ENCODE peak calls at places on chromosome 17, in four cellular contexts. U is endothelial cell of umbilical vein, Z is IMR-90, G is K562. Y is an unnamed sample.

GRCh38 chr17:44221862-44222111 is 2.3 kb upstream of the UBTF start:
- DNase-seq in U (no peak), Z (no peak), G (no peak), Y (no peak)

GRCh38 chr17:28925912-28926365 is 23.1 kb upstream of the DHRS13 start:
- DNase-seq in U (peak; percentile 88), Z (peak; percentile 92), G (no peak), Y (no peak)

GRCh38 chr17:37365589-37365988 is 10.2 kb upstream of the C17orf78 start:
- DNase-seq in U (no peak), Z (no peak), G (no peak), Y (no peak)

GRCh38 chr17:17509601-17510425 is 13.6 kb upstream of the RASD1 start:
- DNase-seq in U (no peak), Z (no peak), G (peak; percentile 36), Y (no peak)

GRCh38 chr17:7404737-7405412 is 978 bp upstream of the TMEM256 start:
- DNase-seq in U (peak; percentile 41), Z (no peak), G (no peak), Y (no peak)

GRCh38 chr17:16150251-16150859 is 65.0 kb downstream of the NCOR1 start:
- DNase-seq in U (peak; percentile 80), Z (peak; percentile 80), G (no peak), Y (peak; percentile 17)

GRCh38 chr17:6470146-6470718 is 26.0 kb downstream of the PIMREG start:
- DNase-seq in U (no peak), Z (no peak), G (no peak), Y (no peak)

GRCh38 chr17:75864448-75864871 is 9.3 kb upstream of the WBP2 start:
- DNase-seq in U (no peak), Z (peak; percentile 92), G (peak; percentile 49), Y (no peak)

GRCh38 chr17:67417507-67417906 is 40.4 kb downstream of the PITPNC1 start:
- DNase-seq in U (no peak), Z (no peak), G (no peak), Y (no peak)

GRCh38 chr17:27408891-27409290 is 47.4 kb upstream of the KSR1 start:
- DNase-seq in U (peak; percentile 4), Z (peak; percentile 38), G (no peak), Y (no peak)

GRCh38 chr17:44916059-44916780 is 920 bp upstream of the GFAP start:
- DNase-seq in U (peak; percentile 14), Z (no peak), G (no peak), Y (no peak)

GRCh38 chr17:38746893-38747384 is 1.2 kb downstream of the PCGF2 start:
- DNase-seq in U (no peak), Z (no peak), G (no peak), Y (no peak)

GRCh38 chr17:38747385-38748328 is 479 bp downstream of the PCGF2 start:
- DNase-seq in U (no peak), Z (no peak), G (peak; percentile 72), Y (no peak)

GRCh38 chr17:38749222-38750043 is 1.3 kb upstream of the PCGF2 start:
- DNase-seq in U (peak; percentile 65), Z (peak; percentile 52), G (peak; percentile 83), Y (no peak)

GRCh38 chr17:38750044-38750311 is 1.8 kb upstream of the PCGF2 start:
- DNase-seq in U (no peak), Z (no peak), G (no peak), Y (no peak)

DNA sequence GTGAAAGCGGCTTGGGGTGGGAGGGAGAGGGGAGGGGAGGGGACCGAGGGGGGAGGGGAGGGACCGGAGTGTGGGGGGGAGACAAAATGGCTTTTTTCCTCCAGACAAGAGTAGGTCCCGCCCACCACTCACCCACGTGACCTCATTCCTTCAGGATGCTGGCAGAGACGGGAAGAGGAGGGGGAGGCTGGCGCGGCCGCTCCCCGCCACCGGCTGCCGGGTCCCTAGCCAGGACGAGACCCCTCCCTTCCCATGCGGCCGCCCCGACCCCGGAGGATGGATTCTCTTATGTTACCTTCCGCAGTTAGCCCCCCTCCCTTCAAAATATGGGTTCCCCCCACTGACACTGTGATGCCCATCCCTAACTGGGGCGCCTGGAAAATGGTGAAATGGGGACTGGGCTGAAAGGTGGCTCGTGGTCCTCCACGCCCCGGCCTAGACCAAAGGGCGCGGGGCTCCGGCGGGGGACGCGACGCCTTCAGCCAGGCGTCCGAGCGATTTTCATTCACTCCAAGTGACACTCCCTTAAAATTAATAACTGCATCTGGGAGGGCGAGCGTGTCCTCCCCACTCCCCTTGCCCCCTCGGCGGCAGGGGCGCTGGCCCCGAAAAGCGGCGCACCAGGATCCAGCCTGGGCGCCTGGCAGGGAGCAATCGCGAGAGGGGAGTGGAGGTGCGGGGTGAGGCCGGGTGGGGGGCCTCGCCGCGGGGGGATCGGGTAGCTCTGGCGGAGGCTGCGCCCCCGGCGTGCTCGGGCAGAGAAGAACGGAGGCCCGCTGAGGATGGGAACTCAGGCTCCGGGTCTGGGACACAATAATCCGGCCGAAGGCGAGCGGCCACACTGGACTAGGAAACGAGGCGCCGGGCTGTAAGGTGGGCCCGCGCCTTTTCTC is at the start of gene PCGF2:
- DNase-seq in U (peak; percentile 83), Z (peak; percentile 89), G (peak; percentile 85), Y (no peak)
- H3K4me1 ChIP-seq in U (peaks cover 47% of the 10 kb centered on the region), Z (peaks cover 14% of the 10 kb centered on the region), G (peaks cover 21% of the 10 kb centered on the region), Y (peaks cover 27% of the 10 kb centered on the region)

GRCh38 chr17:81121841-81122733 is 43.2 kb upstream of the PVALEF start:
- DNase-seq in U (no peak), Z (no peak), G (no peak), Y (no peak)

GRCh38 chr17:81118308-81119221 is 46.7 kb upstream of the PVALEF start:
- DNase-seq in U (no peak), Z (no peak), G (no peak), Y (no peak)

GRCh38 chr17:81120695-81121621 is 44.3 kb upstream of the PVALEF start:
- DNase-seq in U (no peak), Z (no peak), G (no peak), Y (no peak)

GRCh38 chr17:81119223-81120148 is 45.8 kb upstream of the PVALEF start:
- DNase-seq in U (peak; percentile 92), Z (peak; percentile 92), G (peak; percentile 99), Y (peak; percentile 97)

DNA sequence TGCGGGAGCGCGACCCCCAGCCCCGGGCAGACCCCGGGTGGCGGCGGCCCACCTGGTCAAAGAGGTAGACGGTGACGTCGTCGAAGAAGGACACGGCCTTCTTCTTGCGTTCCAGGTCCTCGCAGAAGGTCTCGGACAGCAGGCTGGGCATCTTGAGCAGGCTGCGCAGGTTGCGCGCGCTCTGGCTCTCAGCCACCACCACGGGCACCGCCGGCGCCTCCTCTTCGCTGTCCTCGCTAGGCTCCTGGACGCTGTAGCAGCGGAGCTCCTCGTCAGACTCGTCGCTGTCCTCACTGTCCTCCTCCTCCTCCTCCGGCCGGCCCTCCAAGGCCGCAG is 45.2 kb upstream of the PVALEF start:
- DNase-seq in U (no peak), Z (no peak), G (no peak), Y (no peak)
- H3K4me3 ChIP-seq in U (no peak overlapping the region), Z (no peak overlapping the region), G (peak overlapping the region; percentile 52), Y (peak overlapping the region; percentile 56)

GRCh38 chr17:40073454-40074174 is 10.8 kb downstream of the THRA start:
- DNase-seq in U (no peak), Z (no peak), G (no peak), Y (no peak)

GRCh38 chr17:40075216-40076100 is 12.7 kb downstream of the THRA start:
- DNase-seq in U (peak; percentile 63), Z (peak; percentile 48), G (peak; percentile 71), Y (no peak)

GRCh38 chr17:40072481-40073346 is 9.9 kb downstream of the THRA start:
- DNase-seq in U (no peak), Z (no peak), G (peak; percentile 64), Y (no peak)

GRCh38 chr17:40074871-40075215 is 12.1 kb downstream of the THRA start:
- DNase-seq in U (no peak), Z (no peak), G (no peak), Y (no peak)

GRCh38 chr17:40074175-40074512 is 11.4 kb downstream of the THRA start:
- DNase-seq in U (no peak), Z (no peak), G (no peak), Y (no peak)
- H3K9me1 ChIP-seq in U (no peaks in the 10 kb centered on the region), Z (peaks cover 22% of the 10 kb centered on the region), G (no peaks in the 10 kb centered on the region), Y (no peaks in the 10 kb centered on the region)

DNA sequence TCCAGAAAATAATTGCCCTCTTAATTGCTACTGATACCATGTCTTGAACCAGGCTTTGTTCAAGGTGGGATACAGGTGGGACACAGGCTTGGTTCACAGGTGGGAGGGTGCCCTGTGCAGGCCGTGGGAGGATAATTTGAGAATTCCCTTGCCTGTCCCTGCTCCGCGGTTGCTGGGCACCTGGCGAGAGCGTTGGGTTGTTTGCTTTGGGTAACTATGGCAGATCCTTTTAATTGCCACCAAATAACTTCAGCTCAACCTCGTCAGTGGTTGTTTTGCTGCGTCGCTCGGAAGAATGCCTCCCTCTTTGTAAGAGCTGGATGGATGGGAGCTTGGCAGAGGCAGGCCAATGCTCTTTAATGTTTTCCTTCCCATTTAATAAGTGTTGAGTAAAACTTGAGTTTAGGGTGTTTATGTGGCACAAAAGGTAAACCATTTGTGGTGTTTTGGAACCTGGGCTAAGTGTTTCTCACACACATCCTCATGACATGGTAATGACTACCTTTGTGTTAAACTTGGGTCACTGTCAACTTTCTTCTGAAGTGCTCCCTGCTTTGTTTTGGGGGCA is 202.5 kb downstream of the MSI2 start:
- DNase-seq in U (no peak), Z (no peak), G (no peak), Y (no peak)
- H3K4me1 ChIP-seq in U (no peaks in the 10 kb centered on the region), Z (peaks cover 22% of the 10 kb centered on the region), G (peaks cover 24% of the 10 kb centered on the region), Y (peaks cover 5% of the 10 kb centered on the region)

GRCh38 chr17:52666264-52666663 is 507.8 kb upstream of the CA10 start:
- DNase-seq in U (no peak), Z (no peak), G (no peak), Y (no peak)
- H3K4me3 ChIP-seq in U (no peak overlapping the region), Z (no peak overlapping the region), G (no peak overlapping the region), Y (no peak overlapping the region)

GRCh38 chr17:19248923-19249574 is 11.9 kb downstream of the EPN2 start:
- DNase-seq in U (peak; percentile 16), Z (peak; percentile 94), G (peak; percentile 18), Y (no peak)
- H3K9me1 ChIP-seq in U (no peaks in the 10 kb centered on the region), Z (peaks cover 30% of the 10 kb centered on the region), G (peaks cover 2% of the 10 kb centered on the region), Y (no peaks in the 10 kb centered on the region)

GRCh38 chr17:73284339-73284738 is 22.7 kb upstream of the CPSF4L start:
- DNase-seq in U (no peak), Z (no peak), G (no peak), Y (no peak)
- H3K4me1 ChIP-seq in U (peaks cover 1% of the 10 kb centered on the region), Z (peaks cover 15% of the 10 kb centered on the region), G (peaks cover 9% of the 10 kb centered on the region), Y (peaks cover 13% of the 10 kb centered on the region)